ENCODE peak calls at places on chromosomes 3 and 15, in seven cellular contexts. T is stromal cell of bone marrow, B is T follicular helper cell, G is AG08395, P is IMR-90, H is GM03348, Y is colonic mucosa. X is an unnamed sample.
A peak's percentile ranks its signal among the peaks of the same experiment; 100 is the strongest.

GRCh38 chr3:149145926-149146325 is 16.5 kb downstream of the HPS3 start:
- DNase-seq in T (no peak), B (no peak), G (no peak), P (no peak), H (no peak), Y (no peak), X (no peak)

GRCh38 chr3:21795863-21796392 is 44.9 kb upstream of the ZNF385D start:
- DNase-seq in T (no peak), B (no peak), G (no peak), P (no peak), H (no peak), Y (no peak), X (no peak)

GRCh38 chr3:114758828-114759709 is 388.0 kb downstream of the ZBTB20 start:
- DNase-seq in T (peak; percentile 66), B (no peak), G (peak; percentile 58), P (peak; percentile 59), H (peak; percentile 52), Y (no peak), X (no peak)

GRCh38 chr3:187952849-187953248 is 201.1 kb upstream of the LPP start:
- DNase-seq in T (no peak), B (no peak), G (no peak), P (no peak), H (no peak), Y (no peak), X (no peak)

GRCh38 chr3:2931265-2931664 is 178.9 kb downstream of the IL5RA start:
- DNase-seq in T (no peak), B (no peak), G (no peak), P (no peak), H (no peak), Y (no peak), X (no peak)

GRCh38 chr15:39188930-39189329 is 391.9 kb upstream of the THBS1 start:
- DNase-seq in T (no peak), B (no peak), G (peak; percentile 71), P (peak; percentile 89), H (peak; percentile 50), Y (no peak), X (no peak)

GRCh38 chr3:52831500-52832301 is 1.2 kb upstream of the ITIH4 start:
- DNase-seq in T (peak; percentile 50), B (no peak), G (peak; percentile 93), P (peak; percentile 76), H (peak; percentile 88), Y (peak; percentile 61), X (no peak)

GRCh38 chr3:59512066-59512465 is 462.2 kb upstream of the CFAP20DC start:
- DNase-seq in T (no peak), B (no peak), G (no peak), P (no peak), H (no peak), Y (no peak), X (no peak)

GRCh38 chr3:42535981-42536784 is 33.7 kb downstream of the VIPR1 start:
- DNase-seq in T (no peak), B (no peak), G (peak; percentile 35), P (no peak), H (peak; percentile 48), Y (peak; percentile 73), X (no peak)

GRCh38 chr3:25856902-25857518 is 67.1 kb downstream of the OXSM start:
- DNase-seq in T (peak; percentile 25), B (no peak), G (peak; percentile 64), P (peak; percentile 67), H (peak; percentile 71), Y (no peak), X (peak; percentile 2)

GRCh38 chr15:26176831-26177230 is 313.7 kb upstream of the ATP10A start:
- DNase-seq in T (no peak), B (no peak), G (no peak), P (no peak), H (no peak), Y (no peak), X (no peak)

GRCh38 chr3:66236281-66236680 is 15.5 kb downstream of the SLC25A26 start:
- DNase-seq in T (no peak), B (no peak), G (peak; percentile 7), P (no peak), H (peak; percentile 27), Y (no peak), X (no peak)

GRCh38 chr15:90762109-90762508 is 45.0 kb downstream of the BLM start:
- DNase-seq in T (peak; percentile 28), B (no peak), G (peak; percentile 67), P (peak; percentile 68), H (peak; percentile 64), Y (no peak), X (no peak)

GRCh38 chr3:52085883-52086282 is 29.5 kb upstream of the DUSP7 start:
- DNase-seq in T (peak; percentile 33), B (no peak), G (no peak), P (no peak), H (no peak), Y (no peak), X (no peak)

GRCh38 chr3:24264748-24265158 is 229.9 kb downstream of the THRB start:
- DNase-seq in T (peak; percentile 9), B (no peak), G (peak; percentile 43), P (peak; percentile 32), H (peak; percentile 58), Y (no peak), X (no peak)

GRCh38 chr3:43892535-43892934 is 201.8 kb downstream of the ABHD5 start:
- DNase-seq in T (no peak), B (no peak), G (no peak), P (no peak), H (no peak), Y (no peak), X (no peak)

GRCh38 chr3:105970283-105970682 is 101.5 kb upstream of the CBLB start:
- DNase-seq in T (peak; percentile 54), B (no peak), G (peak; percentile 50), P (peak; percentile 78), H (peak; percentile 43), Y (peak; percentile 23), X (peak; percentile 80)

GRCh38 chr3:18045296-18045880 is 303.0 kb upstream of the TBC1D5 start:
- DNase-seq in T (no peak), B (no peak), G (no peak), P (no peak), H (no peak), Y (no peak), X (no peak)

GRCh38 chr3:159432721-159433300 is 555.8 kb upstream of the IL12A start:
- DNase-seq in T (no peak), B (no peak), G (no peak), P (peak; percentile 3), H (no peak), Y (no peak), X (no peak)

GRCh38 chr3:136432685-136433084 is 182.5 kb downstream of the PCCB start:
- DNase-seq in T (no peak), B (no peak), G (no peak), P (no peak), H (no peak), Y (no peak), X (no peak)

GRCh38 chr3:53525765-53526761 is 31.7 kb downstream of the CACNA1D start:
- DNase-seq in T (peak; percentile 5), B (no peak), G (no peak), P (no peak), H (no peak), Y (no peak), X (no peak)

GRCh38 chr15:40340740-40341400 is at the start of gene CCDC9B:
- DNase-seq in T (peak; percentile 82), B (no peak), G (peak; percentile 91), P (peak; percentile 84), H (peak; percentile 94), Y (peak; percentile 99), X (no peak)

GRCh38 chr3:67715911-67716310 is 61.5 kb upstream of the SUCLG2 start:
- DNase-seq in T (no peak), B (no peak), G (no peak), P (peak; percentile 11), H (no peak), Y (no peak), X (no peak)

GRCh38 chr3:150409527-150410310 is 1.6 kb downstream of the TSC22D2 start:
- DNase-seq in T (peak; percentile 59), B (peak; percentile 40), G (peak; percentile 12), P (peak; percentile 60), H (peak; percentile 71), Y (peak; percentile 75), X (no peak)

GRCh38 chr3:2921903-2922302 is 188.3 kb downstream of the IL5RA start:
- DNase-seq in T (no peak), B (no peak), G (no peak), P (no peak), H (no peak), Y (no peak), X (no peak)

GRCh38 chr3:163474766-163475165 is 1603.5 kb downstream of the SI start:
- DNase-seq in T (no peak), B (no peak), G (no peak), P (no peak), H (no peak), Y (no peak), X (peak; percentile 51)

GRCh38 chr15:98776607-98777281 is 128.4 kb downstream of the IGF1R start:
- DNase-seq in T (no peak), B (no peak), G (peak; percentile 77), P (peak; percentile 50), H (peak; percentile 51), Y (no peak), X (no peak)

GRCh38 chr3:57787867-57788623 is 31.9 kb downstream of the SLMAP start:
- DNase-seq in T (no peak), B (no peak), G (no peak), P (peak; percentile 34), H (no peak), Y (no peak), X (no peak)

GRCh38 chr3:44685128-44685800 is 27.2 kb upstream of the ZNF502 start:
- DNase-seq in T (peak; percentile 70), B (peak; percentile 4), G (peak; percentile 70), P (peak; percentile 84), H (peak; percentile 87), Y (peak; percentile 60), X (no peak)

GRCh38 chr3:94416768-94417167 is 353.9 kb downstream of the NSUN3 start:
- DNase-seq in T (no peak), B (no peak), G (no peak), P (peak; percentile 56), H (no peak), Y (no peak), X (no peak)

GRCh38 chr15:42154576-42155355 is 1.7 kb downstream of the PLA2G4F start:
- DNase-seq in T (no peak), B (no peak), G (no peak), P (no peak), H (no peak), Y (no peak), X (no peak)

GRCh38 chr3:140270329-140270728 is 335.3 kb downstream of the CLSTN2 start:
- DNase-seq in T (no peak), B (no peak), G (no peak), P (no peak), H (no peak), Y (no peak), X (no peak)

GRCh38 chr3:43539321-43539720 is 82.5 kb downstream of the ANO10 start:
- DNase-seq in T (no peak), B (no peak), G (no peak), P (no peak), H (no peak), Y (no peak), X (no peak)

GRCh38 chr3:107588217-107588616 is 65.5 kb downstream of the BBX start:
- DNase-seq in T (no peak), B (no peak), G (no peak), P (no peak), H (no peak), Y (no peak), X (no peak)

GRCh38 chr3:173096994-173097785 is 43.8 kb downstream of the SPATA16 start:
- DNase-seq in T (no peak), B (no peak), G (no peak), P (peak; percentile 2), H (no peak), Y (no peak), X (no peak)

GRCh38 chr15:58462973-58463663 is 31.3 kb downstream of the LIPC start:
- DNase-seq in T (no peak), B (no peak), G (no peak), P (no peak), H (no peak), Y (no peak), X (no peak)

GRCh38 chr3:138450704-138451424 is 16.4 kb downstream of the ESYT3 start:
- DNase-seq in T (no peak), B (no peak), G (no peak), P (no peak), H (no peak), Y (no peak), X (no peak)

GRCh38 chr15:82959423-82959822 is 6.9 kb upstream of the HOMER2 start:
- DNase-seq in T (no peak), B (no peak), G (no peak), P (no peak), H (no peak), Y (no peak), X (no peak)